ENCODE peak calls at places on chromosomes 16 and 17, in eight cellular contexts. Y is thoracic aorta, U is GM06990, N is WERI-Rb-1, H is endothelial cell of umbilical vein, C is aorta, F is GM23338, D is IMR-90. Q is an unnamed sample. For H3K36me3, the result is how much of the 10 kb centered on the place peaks cover.

GRCh38 chr17:70144260-70144846 is 25.0 kb upstream of the KCNJ2 start:
- DNase-seq in Y (no peak), U (no peak), N (no peak), H (peak), C (no peak), F (peak), D (peak), Q (no peak)

GRCh38 chr17:42236760-42237159 is 39.4 kb downstream of the STAT5B start:
- DNase-seq in Y (no peak), U (no peak), N (no peak), H (no peak), C (no peak), F (no peak), D (no peak), Q (no peak)

GRCh38 chr17:53313746-53314145 is 509.0 kb upstream of the KIF2B start:
- DNase-seq in Y (no peak), U (no peak), N (no peak), H (no peak), C (no peak), F (no peak), D (no peak), Q (no peak)

GRCh38 chr17:79627766-79628690 is 17.2 kb upstream of the RBFOX3 start:
- DNase-seq in Y (no peak), U (no peak), N (peak), H (no peak), C (peak), F (no peak), D (no peak), Q (no peak)

GRCh38 chr17:56786989-56787482 is 46.7 kb downstream of the C17orf67 start:
- DNase-seq in Y (no peak), U (peak), N (no peak), H (peak), C (peak), F (no peak), D (peak), Q (no peak)

GRCh38 chr16:47885489-47885888 is 270.3 kb downstream of the ABCC12 start:
- DNase-seq in Y (no peak), U (no peak), N (no peak), H (no peak), C (no peak), F (no peak), D (no peak), Q (no peak)

GRCh38 chr17:3710951-3711383 is 12.7 kb upstream of the HASPIN start:
- DNase-seq in Y (no peak), U (peak), N (no peak), H (peak), C (no peak), F (peak), D (peak), Q (peak)

GRCh38 chr17:30208214-30208613 is 27.3 kb downstream of the SLC6A4 start:
- DNase-seq in Y (no peak), U (no peak), N (no peak), H (no peak), C (no peak), F (no peak), D (no peak), Q (no peak)

GRCh38 chr17:28145348-28145747 is 102.9 kb downstream of the NLK start:
- DNase-seq in Y (no peak), U (no peak), N (no peak), H (no peak), C (no peak), F (no peak), D (peak), Q (no peak)

GRCh38 chr16:80226499-80226898 is 314.3 kb upstream of the DYNLRB2 start:
- DNase-seq in Y (no peak), U (no peak), N (no peak), H (no peak), C (no peak), F (no peak), D (no peak), Q (no peak)

GRCh38 chr17:41100081-41100480 is 1.9 kb downstream of the KRTAP4-16 start:
- DNase-seq in Y (no peak), U (no peak), N (no peak), H (peak), C (no peak), F (no peak), D (no peak), Q (no peak)

GRCh38 chr17:7685533-7686220 is 1.6 kb downstream of the TP53 start:
- DNase-seq in Y (peak), U (peak), N (peak), H (peak), C (peak), F (peak), D (peak), Q (peak)

GRCh38 chr16:82031116-82032084 is 3.7 kb upstream of the HSD17B2 start:
- DNase-seq in Y (no peak), U (no peak), N (peak), H (peak), C (no peak), F (peak), D (peak), Q (no peak)

GRCh38 chr17:7043544-7044268 is at the start of gene SLC16A11:
- DNase-seq in Y (no peak), U (peak), N (peak), H (peak), C (no peak), F (peak), D (peak), Q (no peak)

GRCh38 chr17:27622914-27623313 is 8.1 kb upstream of the LGALS9 start:
- DNase-seq in Y (no peak), U (no peak), N (no peak), H (no peak), C (no peak), F (no peak), D (no peak), Q (no peak)

GRCh38 chr17:83010323-83011200 is 68.8 kb upstream of the METRNL start:
- DNase-seq in Y (no peak), U (no peak), N (no peak), H (no peak), C (no peak), F (no peak), D (peak), Q (no peak)

GRCh38 chr17:69723741-69724140 is 309.2 kb downstream of the MAP2K6 start:
- DNase-seq in Y (no peak), U (no peak), N (no peak), H (peak), C (no peak), F (no peak), D (no peak), Q (no peak)

GRCh38 chr17:50882851-50883250 is 16.7 kb upstream of the TOB1 start:
- DNase-seq in Y (no peak), U (no peak), N (no peak), H (no peak), C (no peak), F (no peak), D (peak), Q (no peak)

GRCh38 chr16:3738128-3738527 is 20.8 kb upstream of the TRAP1 start:
- DNase-seq in Y (no peak), U (no peak), N (no peak), H (no peak), C (no peak), F (no peak), D (no peak), Q (no peak)

DNA sequence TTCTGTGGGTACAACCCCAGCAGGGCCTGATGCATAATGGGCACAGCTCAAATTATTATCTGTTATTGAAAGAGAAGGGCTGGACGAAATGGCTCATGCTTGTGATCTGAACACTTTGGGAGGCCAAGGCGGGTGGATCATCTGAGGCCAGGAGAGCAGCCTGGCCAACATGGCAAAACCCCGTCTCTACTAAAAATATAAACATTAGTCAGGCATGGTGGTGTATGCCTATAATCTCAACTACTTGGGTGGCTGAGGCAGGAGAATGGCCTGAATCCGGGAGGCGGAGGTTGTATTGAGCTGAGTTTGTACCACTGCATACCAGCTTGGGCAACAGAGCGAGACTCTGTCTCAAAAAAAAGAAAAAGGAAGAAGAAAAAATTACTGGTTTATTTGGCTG is 100.7 kb downstream of the ABCC1 start:
- DNase-seq in Y (no peak), U (no peak), N (no peak), H (no peak), C (no peak), F (no peak), D (no peak), Q (no peak)
- H3K36me3 ChIP-seq in Y (half or more), U (under half), N (half or more), H (under half), C (under half), F (under half), D (half or more), Q (half or more)

GRCh38 chr17:77281024-77281903 is 140.5 kb downstream of the SEC14L1 start:
- DNase-seq in Y (no peak), U (peak), N (peak), H (no peak), C (no peak), F (peak), D (peak), Q (peak)

GRCh38 chr17:77281904-77282367 is 141.2 kb downstream of the SEC14L1 start:
- DNase-seq in Y (no peak), U (no peak), N (peak), H (no peak), C (no peak), F (peak), D (no peak), Q (no peak)

GRCh38 chr17:77282524-77283515 is 142.1 kb downstream of the SEC14L1 start:
- DNase-seq in Y (no peak), U (no peak), N (no peak), H (no peak), C (no peak), F (no peak), D (peak), Q (no peak)

GRCh38 chr17:77279448-77280303 is 138.9 kb downstream of the SEC14L1 start:
- DNase-seq in Y (no peak), U (no peak), N (peak), H (no peak), C (no peak), F (peak), D (peak), Q (no peak)

DNA sequence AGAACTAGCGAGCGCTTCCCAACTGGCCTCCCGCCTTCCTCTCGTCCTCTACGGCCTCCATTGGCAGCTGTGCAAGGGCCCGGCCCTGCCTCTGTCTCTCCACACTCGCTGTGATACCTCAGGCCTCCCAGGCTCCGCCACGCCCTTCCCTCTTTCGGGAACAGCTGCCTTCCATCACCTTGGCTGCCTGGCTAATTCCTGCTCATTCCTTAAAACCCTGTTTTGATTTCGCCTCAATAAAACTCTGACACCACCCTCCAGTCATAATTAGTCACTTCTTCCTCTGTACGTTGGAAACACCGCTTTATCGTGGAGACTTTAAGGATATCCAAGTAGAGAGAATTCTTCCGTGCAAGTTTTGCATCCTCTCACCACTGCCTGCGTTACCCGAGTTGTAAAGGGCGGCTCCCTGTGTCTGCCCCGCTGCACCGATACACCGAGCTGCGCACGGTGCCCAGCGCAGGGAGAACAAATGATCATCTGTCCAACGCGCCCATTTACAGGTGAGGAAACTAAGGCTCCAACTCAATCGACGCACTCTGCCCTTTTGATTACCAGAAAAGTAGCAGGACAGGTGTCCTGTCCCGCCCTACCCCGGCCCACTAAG is 139.6 kb downstream of the SEC14L1 start:
- DNase-seq in Y (no peak), U (no peak), N (no peak), H (peak), C (no peak), F (peak), D (peak), Q (no peak)
- H3K4me3 ChIP-seq in Y (peak), U (peak), N (peak), H (peak), C (peak), F (peak), D (peak), Q (peak)

DNA sequence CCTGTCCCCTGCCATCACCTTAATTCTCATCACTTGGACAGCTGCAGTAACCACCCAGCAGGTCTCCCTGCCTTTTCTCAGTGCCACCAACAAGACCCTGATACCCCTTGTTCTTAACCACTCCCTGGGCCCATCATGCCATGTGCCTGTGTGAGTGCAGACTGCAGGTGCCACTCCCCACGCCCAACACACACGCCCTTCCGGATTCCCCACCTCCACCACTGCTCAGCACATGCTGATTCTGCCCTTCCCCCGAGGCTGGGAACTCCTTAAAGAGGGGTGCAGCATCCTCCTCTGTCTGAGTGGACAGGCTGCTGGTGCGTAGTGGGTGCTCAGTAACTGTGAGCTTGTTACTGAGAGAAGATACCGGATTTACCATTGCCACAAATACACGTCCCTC is 52.4 kb downstream of the PLD6 start:
- DNase-seq in Y (no peak), U (no peak), N (no peak), H (no peak), C (no peak), F (no peak), D (no peak), Q (no peak)
- H3K36me3 ChIP-seq in Y (half or more), U (under half), N (half or more), H (half or more), C (under half), F (under half), D (half or more), Q (under half)

DNA sequence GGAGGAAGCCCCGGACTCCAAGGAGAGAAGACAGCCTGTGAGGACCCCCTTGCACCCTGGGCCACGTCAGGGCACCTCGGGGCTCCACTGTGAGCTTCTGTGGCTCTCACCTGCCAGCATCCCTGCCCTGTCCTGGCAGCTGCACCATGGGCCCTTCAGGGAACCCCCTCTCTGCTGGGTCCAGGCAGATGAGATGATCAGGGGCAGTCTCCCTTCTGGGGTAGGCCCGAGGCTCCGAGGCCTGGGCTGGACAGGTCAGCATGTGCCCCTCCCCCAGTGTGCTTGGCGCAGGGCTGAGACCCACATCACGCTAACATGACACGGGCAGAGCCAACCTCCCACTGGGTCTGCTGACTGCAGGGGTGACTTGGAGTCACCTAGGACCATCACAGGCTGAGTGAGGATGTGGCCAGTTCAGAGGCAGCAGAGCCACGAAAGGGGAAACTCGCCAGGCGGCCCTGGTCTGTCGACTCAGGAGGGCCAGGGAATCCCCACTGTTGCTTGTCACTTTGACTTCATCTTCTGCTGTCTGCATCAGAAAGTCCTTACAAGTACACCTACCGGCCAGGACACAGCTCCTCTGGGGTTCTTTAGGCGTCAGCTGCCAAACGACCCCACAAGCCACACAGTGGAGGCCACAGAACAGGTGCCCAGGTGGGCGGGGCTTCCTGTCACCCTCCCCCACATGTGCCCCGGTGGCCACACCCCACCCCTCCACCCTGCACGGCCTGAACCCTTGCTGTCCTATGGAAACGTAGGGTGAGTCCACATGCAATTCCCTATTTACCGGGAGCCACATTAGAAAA is 2.2 kb downstream of the GALNS start:
- DNase-seq in Y (no peak), U (peak), N (no peak), H (no peak), C (peak), F (no peak), D (no peak), Q (no peak)
- H3K4me3 ChIP-seq in Y (no peak), U (no peak), N (no peak), H (no peak), C (no peak), F (no peak), D (no peak), Q (no peak)

GRCh38 chr16:30771726-30772125 is 9.6 kb downstream of the RNF40 start:
- DNase-seq in Y (no peak), U (no peak), N (no peak), H (no peak), C (no peak), F (no peak), D (no peak), Q (no peak)

GRCh38 chr16:30775131-30775380 is 11.9 kb downstream of the ZNF629 start:
- DNase-seq in Y (no peak), U (no peak), N (no peak), H (no peak), C (no peak), F (no peak), D (no peak), Q (no peak)

GRCh38 chr16:30775381-30776099 is 11.5 kb downstream of the ZNF629 start:
- DNase-seq in Y (peak), U (peak), N (peak), H (peak), C (peak), F (peak), D (peak), Q (peak)

GRCh38 chr16:30774367-30775130 is 12.4 kb downstream of the RNF40 start:
- DNase-seq in Y (no peak), U (no peak), N (no peak), H (no peak), C (no peak), F (no peak), D (no peak), Q (no peak)

DNA sequence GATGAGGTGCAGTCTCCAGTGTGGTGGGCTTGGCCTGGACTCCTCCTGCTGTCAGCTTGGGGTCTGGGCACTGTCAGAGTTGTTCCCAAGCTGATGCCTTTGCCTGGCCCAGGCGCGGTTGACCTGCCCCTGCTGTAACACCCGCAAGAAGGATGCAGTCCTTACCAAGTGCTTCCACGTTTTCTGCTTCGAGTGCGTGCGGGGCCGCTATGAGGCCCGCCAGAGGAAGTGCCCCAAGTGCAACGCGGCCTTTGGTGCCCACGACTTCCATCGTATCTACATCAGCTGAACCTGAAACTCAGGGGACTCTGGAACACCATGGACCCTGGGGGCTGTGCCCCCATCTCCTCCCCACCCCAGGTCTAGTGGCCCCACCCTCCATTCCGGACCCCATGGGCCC is 11.7 kb downstream of the RNF40 start:
- DNase-seq in Y (no peak), U (no peak), N (no peak), H (no peak), C (no peak), F (no peak), D (no peak), Q (no peak)
- H3K36me3 ChIP-seq in Y (under half), U (under half), N (half or more), H (under half), C (under half), F (under half), D (under half), Q (under half)

DNA sequence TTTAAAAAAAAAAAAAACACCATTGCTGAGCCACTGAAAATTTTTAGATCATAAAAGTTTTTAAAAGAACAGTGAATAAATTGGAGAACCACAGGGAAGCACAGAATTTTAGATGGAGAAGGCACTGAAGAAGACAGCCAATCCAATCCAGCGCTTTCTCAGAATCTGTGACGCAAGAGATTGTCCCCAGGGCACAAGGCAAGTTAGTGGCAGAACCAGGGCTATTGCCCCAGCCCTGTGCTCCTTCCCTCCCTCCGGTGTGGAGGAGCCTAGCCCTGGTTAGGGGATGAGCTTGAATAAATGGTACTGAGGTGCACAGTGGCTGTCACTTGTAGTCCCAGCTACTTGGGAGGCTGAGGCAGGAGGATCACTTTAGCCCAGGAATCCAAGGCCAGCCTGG is 108.3 kb downstream of the ZNF423 start:
- DNase-seq in Y (no peak), U (no peak), N (no peak), H (no peak), C (no peak), F (no peak), D (no peak), Q (no peak)
- H3K4me3 ChIP-seq in Y (no peak), U (no peak), N (no peak), H (no peak), C (no peak), F (no peak), D (no peak), Q (no peak)